ENCODE peak calls at places on chromosomes 16 and 17, in nine cellular contexts. H, T, Y, A, L, Q, S, K and W are unnamed samples.

GRCh38 chr16:86503830-86504229 is 6.5 kb upstream of the FOXF1 start:
- DNase-seq in T (no peak), H (no peak), Q (no peak), S (no peak), K (no peak), A (no peak), L (no peak), Y (no peak), W (no peak)

GRCh38 chr16:77636615-77637014 is 85.7 kb upstream of the NUDT7 start:
- DNase-seq in A (no peak), T (no peak), K (no peak), H (no peak), Q (no peak), Y (no peak), L (no peak), S (no peak), W (no peak)

GRCh38 chr17:37558299-37558698 is 50.9 kb downstream of the SYNRG start:
- DNase-seq in H (no peak), K (no peak), S (no peak), L (no peak), Q (no peak), T (no peak), A (no peak), Y (no peak), W (no peak)

GRCh38 chr17:45413498-45413923 is 19.2 kb downstream of the ARHGAP27 start:
- DNase-seq in Y (no peak), L (no peak), T (no peak), K (no peak), H (no peak), Q (no peak), A (no peak), S (no peak), W (no peak)

GRCh38 chr16:85261657-85262557 is 149.6 kb upstream of the CIBAR2 start:
- DNase-seq in H (no peak), Y (no peak), K (no peak), A (no peak), T (no peak), S (no peak), Q (no peak), L (no peak), W (no peak)

GRCh38 chr17:82963104-82963950 is 116.1 kb upstream of the METRNL start:
- DNase-seq in T (no peak), Y (peak), H (peak), Q (peak), K (peak), S (peak), L (peak), A (peak), W (no peak)

GRCh38 chr17:50393700-50394099 is 3.6 kb downstream of the LRRC59 start:
- DNase-seq in H (no peak), K (no peak), L (no peak), Q (no peak), Y (no peak), S (no peak), A (no peak), T (no peak), W (no peak)

GRCh38 chr16:1112506-1113184 is 16.6 kb upstream of the C1QTNF8 start:
- DNase-seq in L (no peak), S (no peak), T (no peak), Q (no peak), H (no peak), Y (no peak), K (no peak), A (no peak), W (no peak)

GRCh38 chr17:11853321-11854151 is 143.7 kb downstream of the ZNF18 start:
- DNase-seq in S (no peak), L (no peak), T (no peak), H (no peak), Q (no peak), Y (no peak), K (no peak), A (peak), W (no peak)

GRCh38 chr16:31141489-31142108 is 6.1 kb upstream of the PRSS8 start:
- DNase-seq in L (peak), Y (no peak), T (peak), S (no peak), H (no peak), A (no peak), Q (no peak), K (peak), W (no peak)

GRCh38 chr17:81514485-81514734 is 1.8 kb upstream of the ACTG1 start:
- DNase-seq in K (no peak), T (no peak), H (no peak), Q (no peak), S (no peak), Y (no peak), L (no peak), A (no peak), W (no peak)

GRCh38 chr17:81513669-81514484 is 1.3 kb upstream of the ACTG1 start:
- DNase-seq in H (no peak), T (no peak), K (peak), Y (no peak), L (peak), A (peak), S (peak), Q (peak), W (no peak)

GRCh38 chr17:81511800-81512559 is 619 bp downstream of the ACTG1 start:
- DNase-seq in H (no peak), Y (no peak), Q (no peak), T (no peak), S (no peak), L (no peak), K (no peak), A (no peak), W (no peak)

GRCh38 chr17:81512560-81512983 is at the start of gene ACTG1:
- DNase-seq in Y (peak), H (peak), A (peak), K (peak), L (peak), T (peak), Q (peak), S (peak), W (peak)

DNA sequence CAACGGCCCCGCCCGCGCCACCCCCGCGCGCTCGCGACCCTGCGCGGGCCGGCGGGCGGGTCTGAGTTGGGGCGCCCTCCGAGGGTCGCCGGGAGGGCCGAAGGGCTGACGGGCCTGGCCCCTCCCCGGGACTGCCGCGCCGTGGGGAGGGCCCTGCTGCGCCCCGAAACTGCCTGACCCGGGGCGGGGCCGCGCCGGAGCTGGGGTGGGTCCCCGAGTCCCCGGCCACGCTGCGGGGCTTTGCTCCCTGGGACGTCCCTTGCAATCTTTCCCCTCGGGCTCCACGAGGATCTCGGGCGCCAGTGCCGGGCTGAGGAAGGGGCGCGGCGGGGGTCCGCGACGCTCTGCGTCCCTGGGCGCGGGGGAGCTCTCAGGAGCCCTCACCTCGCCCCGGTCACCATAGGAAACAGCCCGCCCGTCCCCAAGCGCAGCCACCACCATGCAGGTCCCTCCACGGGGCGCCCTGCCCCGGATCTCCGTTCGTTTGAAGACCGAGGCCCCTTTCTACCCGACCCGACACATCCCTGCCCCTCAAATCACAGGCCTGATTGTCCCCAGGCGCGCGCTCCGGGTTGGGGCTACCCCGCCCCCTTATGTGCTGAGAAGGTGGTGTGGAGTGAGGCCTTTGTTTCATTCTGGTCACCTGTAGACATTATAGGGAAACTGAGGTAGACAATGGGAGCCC is 527 bp upstream of the ACTG1 start:
- DNase-seq in K (peak), Y (no peak), Q (no peak), L (peak), A (peak), H (no peak), S (no peak), T (no peak), W (no peak)
- TF ChIP-seq CTCF in K (no peak), Y (no peak), Q (no peak), L (no peak), A (peak), H (no peak), S (no peak), T (no peak), W (no peak)

GRCh38 chr16:20838250-20838649 is 31.9 kb downstream of the REXO5 start:
- DNase-seq in A (no peak), T (no peak), Q (no peak), Y (no peak), L (no peak), S (no peak), K (no peak), H (no peak), W (no peak)
- TF ChIP-seq CTCF in A (no peak), T (no peak), Q (no peak), Y (no peak), L (no peak), S (no peak), K (no peak), H (no peak), W (no peak)

GRCh38 chr17:65261152-65261551 is 124.0 kb downstream of the RGS9 start:
- DNase-seq in L (peak), T (no peak), H (no peak), S (peak), A (no peak), K (no peak), Q (no peak), Y (no peak), W (no peak)
- TF ChIP-seq CTCF in L (no peak), T (no peak), H (no peak), S (peak), A (no peak), K (no peak), Q (no peak), Y (no peak), W (no peak)

DNA sequence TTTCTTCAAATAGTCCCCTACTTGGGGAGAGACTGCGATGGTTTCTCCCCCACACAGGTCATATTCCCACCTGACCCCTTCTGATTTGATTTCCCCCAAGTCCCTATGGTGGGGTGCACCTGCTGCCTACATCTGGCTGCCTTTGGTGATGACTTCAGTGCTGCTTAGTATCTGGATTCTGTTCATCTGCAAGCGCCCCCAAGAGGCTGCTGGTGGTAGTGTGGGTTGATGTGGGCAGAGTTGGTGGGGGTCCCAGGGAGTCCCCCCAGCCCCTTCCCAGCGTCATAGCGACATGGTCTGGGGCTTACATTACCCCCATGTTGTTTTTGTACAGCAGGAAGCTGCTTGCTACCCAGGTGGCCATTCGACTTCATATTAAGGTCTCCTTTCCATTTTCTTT is 99.2 kb downstream of the NTN1 start:
- DNase-seq in S (peak), T (no peak), Q (no peak), K (peak), H (no peak), A (no peak), Y (no peak), L (peak), W (no peak)
- TF ChIP-seq CTCF in S (peak), T (peak), Q (no peak), K (no peak), H (peak), A (no peak), Y (no peak), L (peak), W (no peak)

GRCh38 chr17:80360396-80360795 is 54.6 kb upstream of the ENDOV start:
- DNase-seq in L (no peak), S (no peak), Y (no peak), H (no peak), Q (no peak), T (no peak), A (no peak), K (no peak), W (no peak)

GRCh38 chr17:80362428-80363119 is 52.4 kb upstream of the ENDOV start:
- DNase-seq in H (peak), K (no peak), T (no peak), Q (peak), A (peak), Y (peak), L (no peak), S (no peak), W (no peak)

GRCh38 chr17:80363518-80364090 is 51.4 kb upstream of the ENDOV start:
- DNase-seq in K (peak), H (no peak), A (no peak), S (no peak), Q (no peak), L (no peak), Y (no peak), T (no peak), W (no peak)

GRCh38 chr17:80363120-80363515 is 51.8 kb upstream of the ENDOV start:
- DNase-seq in K (no peak), S (no peak), Y (no peak), L (no peak), T (no peak), H (no peak), Q (no peak), A (no peak), W (no peak)

GRCh38 chr17:80361495-80362220 is 53.3 kb upstream of the ENDOV start:
- DNase-seq in H (no peak), K (no peak), Y (no peak), T (no peak), L (peak), Q (no peak), A (no peak), S (peak), W (no peak)
- TF ChIP-seq CTCF in H (peak), K (no peak), Y (peak), T (peak), L (peak), Q (peak), A (no peak), S (peak), W (peak)

DNA sequence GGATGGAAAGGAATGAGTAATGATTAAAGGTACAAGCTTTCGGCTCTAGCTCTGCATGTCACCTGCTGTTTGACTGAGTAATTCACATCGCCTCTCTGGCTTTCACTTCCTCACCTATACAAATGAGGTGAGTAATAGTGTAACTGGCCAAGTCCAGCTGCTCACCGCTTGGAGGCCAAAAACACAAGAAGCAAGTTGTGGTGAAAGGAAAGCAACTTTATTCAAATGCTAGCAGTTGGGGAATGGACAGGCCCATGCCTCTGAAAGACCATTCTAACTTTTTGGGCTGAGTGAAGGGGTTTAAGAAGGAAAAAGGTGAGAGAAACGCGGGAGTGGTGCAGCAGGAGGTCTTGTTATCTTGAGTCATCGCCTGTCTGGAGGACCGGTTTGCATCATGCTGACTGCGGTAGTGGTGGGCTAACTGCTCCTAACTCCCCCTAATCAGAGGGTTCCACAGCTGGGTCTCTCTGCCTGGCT is 45.7 kb upstream of the CSNK2A2 start:
- DNase-seq in H (no peak), A (no peak), K (no peak), Y (no peak), L (no peak), S (no peak), T (no peak), Q (no peak), W (no peak)
- TF ChIP-seq CTCF in H (no peak), A (no peak), K (no peak), Y (no peak), L (no peak), S (no peak), T (no peak), Q (no peak), W (no peak)

GRCh38 chr17:34825102-34825501 is 136.2 kb downstream of the CCT6B start:
- DNase-seq in L (no peak), Q (no peak), T (no peak), S (no peak), H (no peak), A (no peak), Y (no peak), K (no peak), W (no peak)

GRCh38 chr17:34823023-34823422 is 138.2 kb downstream of the CCT6B start:
- DNase-seq in H (no peak), T (no peak), S (no peak), L (no peak), K (no peak), A (no peak), Y (no peak), Q (no peak), W (no peak)

GRCh38 chr17:34820166-34820920 is 140.9 kb downstream of the CCT6B start:
- DNase-seq in Q (no peak), Y (no peak), H (no peak), S (no peak), L (no peak), A (no peak), K (no peak), T (no peak), W (no peak)

GRCh38 chr17:34820922-34821321 is 140.3 kb downstream of the CCT6B start:
- DNase-seq in S (no peak), A (no peak), T (no peak), H (no peak), L (no peak), Y (no peak), Q (no peak), K (no peak), W (no peak)

GRCh38 chr17:34822007-34822737 is 139.1 kb downstream of the CCT6B start:
- DNase-seq in H (no peak), Q (no peak), S (no peak), K (no peak), Y (no peak), T (no peak), A (no peak), L (no peak), W (no peak)
- TF ChIP-seq CTCF in H (no peak), Q (no peak), S (no peak), K (no peak), Y (no peak), T (no peak), A (no peak), L (no peak), W (no peak)

DNA sequence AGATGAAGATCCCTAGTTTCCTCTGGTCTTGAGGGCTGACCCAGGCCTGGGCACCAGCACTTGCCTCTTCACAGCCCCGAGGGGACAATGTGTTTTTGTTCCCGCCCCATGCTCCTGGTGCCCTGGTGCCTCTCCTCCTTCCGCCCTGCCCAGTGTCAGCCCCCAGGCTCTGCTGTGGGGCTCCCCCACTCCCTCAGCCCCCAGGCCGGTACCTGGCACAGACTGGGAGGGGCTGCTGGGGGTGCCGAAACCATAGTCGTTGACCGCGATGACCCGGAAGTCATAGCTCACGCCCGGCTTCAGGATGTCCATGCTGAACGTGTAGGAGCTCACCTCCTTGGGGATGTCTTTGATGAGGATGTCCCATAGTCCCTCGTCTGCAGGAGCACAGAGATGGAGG is 40.5 kb upstream of the CDC42EP4 start:
- DNase-seq in Y (no peak), A (no peak), K (no peak), L (no peak), H (no peak), T (no peak), Q (no peak), S (no peak), W (no peak)
- TF ChIP-seq CTCF in Y (no peak), A (no peak), K (no peak), L (no peak), H (no peak), T (no peak), Q (no peak), S (no peak), W (no peak)

DNA sequence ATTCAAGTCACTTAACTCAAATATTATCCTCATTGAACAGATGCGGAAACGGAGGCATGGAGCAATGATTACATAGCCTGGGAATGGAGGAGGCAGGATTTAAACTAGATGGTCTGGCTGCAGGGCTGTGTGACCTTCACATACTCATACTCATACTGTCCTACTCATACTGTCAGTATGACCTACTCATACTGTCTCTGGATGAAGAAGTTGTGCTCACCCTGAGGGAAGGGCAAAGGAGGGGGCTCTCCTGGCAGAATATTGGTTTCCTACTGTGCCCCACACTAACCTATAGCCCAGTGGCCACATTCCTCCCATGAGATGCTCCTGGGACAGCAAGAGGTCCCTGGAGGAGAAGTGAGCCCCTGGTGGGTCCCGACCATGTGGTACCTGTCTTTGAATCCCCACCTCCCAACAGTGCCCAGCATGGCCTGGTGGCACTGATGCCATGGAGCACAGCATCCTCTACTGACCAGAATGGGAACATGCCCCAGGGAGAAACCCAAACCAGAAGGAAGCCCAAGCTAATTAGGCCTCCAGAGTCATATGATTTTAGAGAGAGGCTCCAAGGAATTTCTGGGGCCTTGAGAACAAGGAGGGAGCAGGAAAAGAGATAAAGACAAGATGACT is 197.3 kb upstream of the SDK2 start:
- DNase-seq in T (no peak), Y (no peak), Q (no peak), H (no peak), S (peak), L (peak), A (no peak), K (no peak), W (no peak)
- TF ChIP-seq CTCF in T (peak), Y (no peak), Q (peak), H (peak), S (peak), L (peak), A (peak), K (no peak), W (peak)

DNA sequence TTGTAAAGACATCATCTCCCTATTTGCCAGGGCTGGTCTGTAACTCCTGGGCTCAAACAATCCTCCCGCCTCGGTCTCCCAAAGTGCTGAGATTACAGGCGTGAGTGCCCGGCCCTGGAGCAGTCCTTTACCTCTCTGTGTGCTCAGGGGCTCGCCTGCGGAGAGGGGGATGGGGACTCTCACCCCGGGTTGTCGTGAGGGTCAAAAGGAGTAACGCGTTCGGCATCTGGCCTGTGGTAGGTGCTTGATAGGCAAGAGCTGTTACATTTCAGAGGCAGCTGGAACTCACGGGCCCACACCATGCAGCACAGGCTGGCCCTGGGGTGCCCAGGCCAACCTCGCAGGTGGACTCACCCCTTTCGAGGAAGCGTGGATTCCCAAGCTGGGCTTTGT is 46.8 kb upstream of the DOC2B start:
- DNase-seq in T (no peak), Y (no peak), H (no peak), Q (no peak), K (peak), S (no peak), A (no peak), L (no peak), W (no peak)
- TF ChIP-seq CTCF in T (no peak), Y (no peak), H (no peak), Q (no peak), K (no peak), S (no peak), A (no peak), L (no peak), W (no peak)